ENCODE peak calls at places on chromosomes 7 and 10, in eight cellular contexts. F is K562, L is H9, K is HCT116, G is GM23338, T is fibroblast of lung, A is endothelial cell of umbilical vein, Y is PC-9. S is an unnamed sample.

GRCh38 chr10:131726967-131727366 is 173.8 kb upstream of the PPP2R2D start:
- DNase-seq in F (no peak), L (peak), K (no peak), G (no peak), T (no peak), A (no peak), Y (no peak), S (no peak)

GRCh38 chr7:157743781-157744525 is 407.1 kb downstream of the DNAJB6 start:
- DNase-seq in F (no peak), L (no peak), K (no peak), G (no peak), T (no peak), A (no peak), Y (no peak), S (no peak)

GRCh38 chr10:43407148-43407575 is 1.8 kb downstream of the HNRNPF start:
- DNase-seq in F (peak), L (no peak), K (no peak), G (peak), T (peak), A (peak), Y (peak), S (peak)

GRCh38 chr7:158419238-158419785 is 168.3 kb downstream of the PTPRN2 start:
- DNase-seq in F (no peak), L (no peak), K (no peak), G (no peak), T (no peak), A (no peak), Y (no peak), S (no peak)

GRCh38 chr7:78141533-78142281 is 343.1 kb downstream of the PHTF2 start:
- DNase-seq in F (no peak), L (no peak), K (no peak), G (no peak), T (peak), A (no peak), Y (no peak), S (no peak)

GRCh38 chr10:124174673-124175645 is 81.6 kb upstream of the CHST15 start:
- DNase-seq in F (no peak), L (peak), K (no peak), G (no peak), T (peak), A (no peak), Y (no peak), S (no peak)

GRCh38 chr7:631966-632830 is 94.3 kb upstream of the DNAAF5 start:
- DNase-seq in F (no peak), L (no peak), K (no peak), G (no peak), T (no peak), A (no peak), Y (no peak), S (no peak)

GRCh38 chr10:408223-408622 is 273.0 kb downstream of the ZMYND11 start:
- DNase-seq in F (no peak), L (no peak), K (no peak), G (no peak), T (no peak), A (no peak), Y (no peak), S (no peak)

GRCh38 chr7:75601539-75601938 is 109.4 kb downstream of the SPDYE5 start:
- DNase-seq in F (no peak), L (no peak), K (no peak), G (peak), T (no peak), A (no peak), Y (no peak), S (no peak)

GRCh38 chr7:38316733-38317360 is 43.4 kb upstream of the TARP start:
- DNase-seq in F (no peak), L (no peak), K (no peak), G (no peak), T (no peak), A (no peak), Y (no peak), S (no peak)

GRCh38 chr7:21408481-21408820 is 19.4 kb upstream of the SP4 start:
- DNase-seq in F (no peak), L (no peak), K (no peak), G (no peak), T (no peak), A (no peak), Y (no peak), S (no peak)

GRCh38 chr10:124227306-124228016 is 134.1 kb upstream of the CHST15 start:
- DNase-seq in F (no peak), L (no peak), K (no peak), G (no peak), T (no peak), A (no peak), Y (no peak), S (peak)

GRCh38 chr7:105876964-105877601 is 684 bp upstream of the ATXN7L1 start:
- DNase-seq in F (peak), L (peak), K (peak), G (peak), T (peak), A (peak), Y (peak), S (no peak)
- H2AFZ ChIP-seq in F (peak), L (no peak), K (no peak), G (peak), T (peak), A (peak), Y (peak), S (no peak)

GRCh38 chr7:102436123-102436522 is 2.7 kb downstream of the ORAI2 start:
- DNase-seq in F (no peak), L (no peak), K (no peak), G (no peak), T (no peak), A (no peak), Y (no peak), S (no peak)
- H3K4me2 ChIP-seq in F (no peak), L (no peak), K (no peak), G (no peak), T (no peak), A (no peak), Y (no peak), S (peak)

DNA sequence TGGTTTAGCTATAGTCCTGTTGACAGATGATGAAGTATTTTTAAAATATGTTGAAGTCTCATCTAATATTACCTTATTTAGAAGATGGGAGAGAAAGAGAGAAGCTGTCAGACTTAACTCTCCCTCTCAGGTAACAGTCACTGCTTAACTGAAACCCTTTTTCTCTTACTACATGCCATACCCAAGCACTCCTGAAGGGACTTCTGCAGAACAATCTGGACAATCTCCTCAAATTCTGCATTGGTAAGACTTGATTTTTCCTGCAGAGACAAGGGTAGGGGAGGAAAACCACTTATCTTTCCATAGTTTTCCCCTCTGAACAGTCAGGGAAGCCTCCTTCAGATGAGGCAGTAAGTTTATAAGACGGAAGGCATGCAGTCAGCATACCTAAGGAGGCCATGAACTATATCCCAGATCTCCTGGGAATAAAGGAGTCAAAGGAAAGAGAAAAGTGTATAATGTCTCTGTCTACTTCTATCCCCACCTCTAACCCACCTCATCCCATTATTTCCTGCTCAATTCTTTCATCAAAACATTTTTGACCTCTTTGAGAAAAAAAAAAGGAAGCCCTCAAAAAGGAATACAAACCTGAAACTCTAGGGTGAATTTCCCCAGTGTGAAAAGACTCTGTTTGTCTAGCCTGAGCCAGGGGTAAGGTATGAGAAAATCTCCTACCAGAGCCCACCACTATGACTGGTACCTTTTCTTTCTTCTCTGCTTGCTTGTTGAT is 9.4 kb downstream of the ZCWPW1 start:
- DNase-seq in F (no peak), L (no peak), K (no peak), G (no peak), T (peak), A (no peak), Y (no peak), S (no peak)
- TF ChIP-seq CTCF in F (no peak), L (no peak), K (no peak), G (no peak), T (no peak), A (no peak), Y (no peak), S (no peak)

GRCh38 chr10:58102897-58103296 is 164.8 kb downstream of the IPMK start:
- DNase-seq in F (no peak), L (no peak), K (no peak), G (no peak), T (no peak), A (no peak), Y (no peak), S (no peak)
- H2AFZ ChIP-seq in F (no peak), L (no peak), K (no peak), G (no peak), T (no peak), A (no peak), Y (no peak), S (no peak)

DNA sequence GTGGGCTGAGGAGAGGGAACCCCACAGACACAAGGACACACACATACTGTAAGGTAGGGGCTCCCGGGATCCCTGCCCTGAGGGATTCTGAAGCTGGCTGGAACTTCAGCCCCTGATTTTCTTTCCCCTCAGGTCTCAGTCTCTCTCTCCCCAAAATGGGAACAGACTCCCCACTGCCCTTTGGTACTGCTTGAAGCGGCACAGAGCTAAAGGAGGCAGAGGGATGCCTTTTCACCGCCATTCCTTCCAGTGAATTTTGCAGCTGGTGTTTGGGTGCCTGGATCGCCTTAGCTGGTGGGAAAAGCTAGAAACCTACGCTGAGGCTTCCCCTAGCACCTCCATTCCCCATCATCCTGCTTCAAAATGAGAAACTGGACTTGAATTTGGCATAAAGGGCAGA is 2.7 kb upstream of the CUEDC2 start:
- DNase-seq in F (no peak), L (no peak), K (no peak), G (no peak), T (no peak), A (no peak), Y (no peak), S (no peak)
- H3K4me2 ChIP-seq in F (peak), L (peak), K (no peak), G (peak), T (peak), A (no peak), Y (no peak), S (no peak)

GRCh38 chr10:60943372-60944158 is 420 bp downstream of the RHOBTB1 start:
- DNase-seq in F (peak), L (peak), K (peak), G (peak), T (peak), A (peak), Y (peak), S (no peak)
- TF ChIP-seq CTCF in F (no peak), L (no peak), K (no peak), G (no peak), T (no peak), A (no peak), Y (no peak), S (no peak)

GRCh38 chr10:76010703-76011102 is 579.3 kb downstream of the LRMDA start:
- DNase-seq in F (no peak), L (no peak), K (no peak), G (no peak), T (peak), A (no peak), Y (no peak), S (no peak)

GRCh38 chr10:76007206-76007605 is 575.8 kb downstream of the LRMDA start:
- DNase-seq in F (no peak), L (no peak), K (no peak), G (no peak), T (no peak), A (no peak), Y (no peak), S (no peak)

GRCh38 chr10:76012928-76013327 is 581.5 kb downstream of the LRMDA start:
- DNase-seq in F (no peak), L (no peak), K (no peak), G (no peak), T (no peak), A (no peak), Y (no peak), S (no peak)

GRCh38 chr10:76015245-76015644 is 583.8 kb downstream of the LRMDA start:
- DNase-seq in F (no peak), L (no peak), K (no peak), G (no peak), T (no peak), A (no peak), Y (no peak), S (no peak)

GRCh38 chr10:76009531-76009930 is 578.1 kb downstream of the LRMDA start:
- DNase-seq in F (no peak), L (no peak), K (no peak), G (peak), T (no peak), A (no peak), Y (no peak), S (no peak)
- H2AFZ ChIP-seq in F (no peak), L (no peak), K (no peak), G (peak), T (no peak), A (no peak), Y (no peak), S (no peak)

DNA sequence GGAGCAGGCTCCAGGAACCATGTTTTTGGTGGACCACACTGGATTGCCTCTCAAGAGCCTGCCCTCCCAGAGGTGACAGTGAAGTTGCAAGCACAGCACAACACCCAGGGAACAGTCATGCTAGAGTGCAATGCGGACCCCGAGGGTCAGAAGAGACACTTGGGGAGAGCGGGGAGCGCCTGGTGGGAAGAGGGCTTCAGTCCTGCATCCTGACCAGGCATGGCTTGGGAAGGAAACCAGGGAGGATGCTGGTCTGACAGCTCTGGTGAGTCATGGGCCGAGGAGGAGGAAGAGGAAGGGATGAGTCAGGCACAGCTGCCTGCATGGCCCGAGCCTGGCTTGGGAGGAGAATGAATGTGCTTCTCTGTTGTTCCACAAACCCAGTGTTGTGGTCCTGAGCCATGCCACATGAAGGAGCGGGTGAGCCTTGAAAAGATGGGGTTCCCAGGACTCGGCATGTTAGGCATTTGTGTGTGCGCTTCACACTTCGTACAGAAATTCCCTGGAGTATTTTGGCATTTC is 29.5 kb upstream of the ANKRD2 start:
- DNase-seq in F (peak), L (no peak), K (peak), G (no peak), T (peak), A (peak), Y (peak), S (no peak)
- H3K4me2 ChIP-seq in F (peak), L (no peak), K (peak), G (no peak), T (peak), A (peak), Y (peak), S (no peak)

S was measured in OCI-LY7.